ENCODE peak calls at places on chromosomes 16 and 17, in seven cellular contexts. I, R, Q, A, O, S and D are unnamed samples.

GRCh38 chr17:40456396-40456951 is 13.2 kb downstream of the IGFBP4 start:
- DNase-seq in I (no peak), S (no peak), A (no peak), R (no peak), O (no peak), Q (peak), D (no peak)

GRCh38 chr17:18981385-18981641 is 23.3 kb downstream of the FAM83G start:
- DNase-seq in A (no peak), Q (no peak), S (no peak), R (no peak), O (no peak), I (no peak), D (no peak)

GRCh38 chr17:78883533-78884131 is 19.4 kb downstream of the CEP295NL start:
- DNase-seq in R (peak), S (peak), A (peak), I (peak), O (peak), Q (peak), D (no peak)

GRCh38 chr17:62876063-62876462 is 67.9 kb upstream of the MARCHF10 start:
- DNase-seq in S (no peak), Q (peak), R (no peak), I (no peak), A (no peak), O (no peak), D (no peak)

GRCh38 chr16:8900343-8900742 is 18.2 kb downstream of the LITAFD start:
- DNase-seq in I (no peak), R (no peak), O (no peak), S (no peak), Q (no peak), A (no peak), D (no peak)

GRCh38 chr17:77322534-77323412 is 182.0 kb downstream of the SEC14L1 start:
- DNase-seq in S (no peak), O (peak), Q (peak), A (peak), R (peak), I (peak), D (peak)

GRCh38 chr17:1919206-1919605 is 89.4 kb downstream of the RPA1 start:
- DNase-seq in A (no peak), S (no peak), I (no peak), R (no peak), O (no peak), Q (no peak), D (no peak)

GRCh38 chr16:70391881-70392481 is 45.3 kb downstream of the DDX19A start:
- DNase-seq in R (peak), S (no peak), A (peak), Q (peak), O (no peak), I (no peak), D (no peak)

GRCh38 chr17:54864070-54864469 is 36.6 kb upstream of the TOM1L1 start:
- DNase-seq in I (no peak), S (no peak), O (no peak), R (no peak), A (no peak), Q (no peak), D (no peak)

GRCh38 chr17:56319531-56319930 is 166.3 kb downstream of the ANKFN1 start:
- DNase-seq in Q (peak), I (no peak), O (no peak), R (no peak), A (peak), S (no peak), D (no peak)

GRCh38 chr17:75822119-75822799 is 21.9 kb downstream of the UNC13D start:
- DNase-seq in O (peak), Q (no peak), S (no peak), R (no peak), I (no peak), A (no peak), D (no peak)

GRCh38 chr16:64920211-64920610 is 201.7 kb downstream of the CDH11 start:
- DNase-seq in R (no peak), S (no peak), O (no peak), I (no peak), Q (no peak), A (no peak), D (no peak)

GRCh38 chr16:76976756-76977155 is 214.2 kb upstream of the MON1B start:
- DNase-seq in Q (no peak), I (no peak), A (no peak), R (no peak), O (no peak), S (no peak), D (no peak)

GRCh38 chr16:66429290-66429962 is 2.3 kb downstream of the BEAN1 start:
- DNase-seq in I (peak), R (no peak), O (no peak), S (no peak), A (no peak), Q (no peak), D (no peak)
- TF ChIP-seq CTCF in I (no peak), R (no peak), O (no peak), S (peak), A (no peak), Q (no peak), D (no peak)

DNA sequence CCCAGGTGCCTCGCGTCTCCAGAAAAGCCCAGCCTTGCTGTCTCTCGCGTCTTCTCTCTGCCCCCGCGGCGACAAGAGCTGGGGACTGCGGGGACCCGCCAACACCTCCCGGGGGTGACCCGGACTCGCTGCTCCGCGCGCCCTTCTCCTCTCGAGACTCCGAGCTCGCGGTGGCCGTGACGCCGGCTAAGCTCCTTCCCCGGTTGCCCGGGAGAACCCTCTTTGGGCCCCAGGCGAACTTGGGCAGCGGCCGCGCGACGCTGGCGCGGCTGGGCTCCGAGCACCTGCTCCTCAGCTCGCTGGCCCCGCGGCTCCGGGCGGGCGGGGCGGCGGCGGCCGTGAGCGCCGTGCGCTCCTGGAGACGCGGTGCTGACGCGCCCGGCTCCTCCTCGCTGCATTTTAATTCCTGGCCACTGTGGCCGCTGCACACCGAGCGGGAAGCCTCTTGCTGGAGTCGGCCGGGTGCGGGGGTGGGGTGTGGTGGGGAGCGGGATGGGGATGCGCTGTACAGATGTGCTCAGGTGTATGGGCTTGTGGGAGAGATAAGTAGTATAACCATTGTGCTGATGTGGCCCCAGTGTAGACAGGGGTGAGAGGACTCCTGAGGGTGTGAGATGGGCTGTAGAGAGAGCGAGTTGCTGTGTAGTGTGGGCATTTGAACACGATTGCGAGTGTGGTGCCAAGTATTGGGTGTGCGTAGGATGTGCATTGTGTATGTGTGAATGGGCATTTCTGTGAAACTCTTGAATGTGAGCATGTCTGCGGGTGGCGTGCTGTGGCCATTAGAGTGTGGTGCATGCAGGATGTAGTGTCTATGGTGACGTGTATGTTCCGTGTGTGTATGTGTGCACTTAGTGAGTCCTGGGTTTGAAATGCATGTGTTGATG is at the start of gene ASIC2:
- DNase-seq in S (peak), I (no peak), R (no peak), A (no peak), Q (peak), O (peak), D (peak)
- TF ChIP-seq CTCF in S (no peak), I (no peak), R (no peak), A (no peak), Q (no peak), O (peak), D (no peak)

DNA sequence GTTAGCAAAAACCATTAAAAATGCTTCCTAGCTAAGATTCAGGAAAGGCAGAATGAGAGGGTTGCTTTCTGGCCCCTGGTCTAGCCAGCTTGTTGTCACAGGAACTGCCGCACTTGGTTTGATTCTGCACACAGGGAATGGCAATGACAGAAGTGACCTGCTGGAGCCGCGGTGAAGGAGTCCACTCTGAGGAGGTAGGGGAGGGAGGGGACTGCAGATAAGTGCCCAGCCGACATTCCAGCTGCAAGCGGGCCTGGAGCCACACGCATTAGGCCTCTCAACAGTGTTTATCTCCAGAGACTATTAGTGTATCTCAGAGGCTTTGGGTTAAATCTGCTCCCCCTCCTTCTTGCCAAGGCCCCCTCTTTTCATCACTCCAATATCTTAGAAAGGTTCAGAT is 38.6 kb downstream of the CDRT15 start:
- DNase-seq in R (peak), I (no peak), Q (no peak), S (peak), O (no peak), A (no peak), D (no peak)
- TF ChIP-seq CTCF in R (peak), I (no peak), Q (no peak), S (peak), O (no peak), A (no peak), D (no peak)

DNA sequence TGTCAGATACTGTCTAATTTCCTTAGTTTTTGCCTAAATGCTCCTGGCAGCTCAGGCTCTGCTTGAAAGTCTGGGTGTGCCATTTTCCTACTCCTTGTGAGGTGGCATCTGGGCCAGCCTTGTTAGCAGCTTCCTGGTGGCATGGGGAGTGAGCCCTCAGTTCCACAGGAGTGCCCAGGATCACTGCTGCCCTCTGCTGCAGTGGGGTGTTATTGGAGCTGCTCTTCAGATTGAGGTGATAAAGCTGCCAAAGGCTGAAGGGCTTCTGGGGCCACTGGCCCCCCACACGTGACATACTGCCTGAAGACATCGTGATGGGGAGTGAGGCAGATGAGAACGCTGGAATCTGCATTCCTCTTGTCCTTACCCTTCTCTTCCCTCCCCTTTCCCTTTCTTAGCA is 27.4 kb downstream of the CEP95 start:
- DNase-seq in Q (no peak), I (no peak), R (no peak), O (no peak), A (no peak), S (no peak), D (no peak)
- TF ChIP-seq CTCF in Q (peak), I (no peak), R (no peak), O (peak), A (peak), S (no peak), D (peak)

DNA sequence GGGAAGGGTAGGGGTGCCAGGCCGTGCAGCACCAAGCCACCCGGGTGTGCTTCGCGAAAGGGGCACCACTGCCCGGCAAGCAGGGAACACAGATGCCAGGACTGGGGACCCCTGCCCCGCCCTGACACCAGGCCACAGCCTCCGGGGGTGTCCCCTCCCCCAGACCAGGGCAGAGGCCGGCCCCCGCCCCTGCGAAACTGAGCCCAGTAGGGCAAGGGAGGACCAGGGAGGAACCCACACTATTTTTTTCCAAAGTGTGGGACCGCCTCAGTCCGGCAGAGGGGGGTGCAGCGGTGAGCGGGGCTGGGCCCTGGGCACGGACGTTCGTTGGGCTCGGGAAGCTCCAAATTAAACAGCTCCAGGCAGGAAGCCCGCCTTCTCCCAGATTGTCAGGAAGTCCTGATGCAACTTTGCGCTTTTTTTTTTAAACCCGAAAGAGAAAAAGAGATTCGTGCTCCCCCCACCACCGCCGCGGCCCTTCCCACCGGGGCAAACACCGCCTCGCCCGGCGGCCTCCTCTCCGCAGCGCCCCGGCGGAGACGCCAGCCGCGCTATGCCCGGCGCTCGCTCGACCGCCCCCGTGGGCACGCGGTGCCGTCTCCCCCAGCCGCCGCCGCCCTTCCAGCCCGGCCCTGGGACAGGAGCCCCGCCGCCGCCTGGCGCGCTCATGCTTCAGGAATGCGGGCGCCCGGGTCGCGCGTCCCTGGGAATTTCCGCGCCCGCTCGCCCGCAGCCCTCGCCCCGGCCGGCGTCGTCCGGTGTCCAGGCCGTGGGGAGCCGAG is 755 bp downstream of the PIEZO1 start:
- DNase-seq in Q (peak), A (no peak), R (peak), S (peak), O (peak), I (peak), D (peak)
- TF ChIP-seq CTCF in Q (peak), A (peak), R (peak), S (peak), O (peak), I (peak), D (peak)

GRCh38 chr17:73304971-73305786 is 6.6 kb downstream of the CDC42EP4 start:
- DNase-seq in R (peak), Q (peak), A (peak), S (no peak), I (peak), O (no peak), D (no peak)
- TF ChIP-seq CTCF in R (peak), Q (peak), A (peak), S (peak), I (no peak), O (peak), D (peak)

GRCh38 chr16:85530370-85530739 is 82.8 kb upstream of the GSE1 start:
- DNase-seq in R (no peak), Q (no peak), S (no peak), I (no peak), A (no peak), O (no peak), D (no peak)

GRCh38 chr16:85527767-85528297 is 85.3 kb upstream of the GSE1 start:
- DNase-seq in S (no peak), R (no peak), Q (no peak), A (no peak), I (no peak), O (no peak), D (no peak)

GRCh38 chr16:85528528-85529387 is 84.4 kb upstream of the GSE1 start:
- DNase-seq in S (no peak), R (no peak), O (no peak), Q (peak), A (no peak), I (no peak), D (no peak)

GRCh38 chr16:85531516-85531915 is 81.6 kb upstream of the GSE1 start:
- DNase-seq in R (no peak), I (no peak), O (no peak), A (no peak), S (no peak), Q (no peak), D (no peak)

GRCh38 chr16:85529489-85530369 is 83.4 kb upstream of the GSE1 start:
- DNase-seq in S (no peak), A (no peak), O (no peak), I (no peak), R (no peak), Q (no peak), D (no peak)
- TF ChIP-seq CTCF in S (peak), A (peak), O (no peak), I (no peak), R (peak), Q (no peak), D (no peak)

GRCh38 chr16:73232555-73233422 is 184.9 kb upstream of the ZFHX3 start:
- DNase-seq in A (peak), S (peak), Q (peak), R (peak), I (no peak), O (no peak), D (no peak)
- TF ChIP-seq CTCF in A (no peak), S (no peak), Q (no peak), R (no peak), I (no peak), O (no peak), D (no peak)

DNA sequence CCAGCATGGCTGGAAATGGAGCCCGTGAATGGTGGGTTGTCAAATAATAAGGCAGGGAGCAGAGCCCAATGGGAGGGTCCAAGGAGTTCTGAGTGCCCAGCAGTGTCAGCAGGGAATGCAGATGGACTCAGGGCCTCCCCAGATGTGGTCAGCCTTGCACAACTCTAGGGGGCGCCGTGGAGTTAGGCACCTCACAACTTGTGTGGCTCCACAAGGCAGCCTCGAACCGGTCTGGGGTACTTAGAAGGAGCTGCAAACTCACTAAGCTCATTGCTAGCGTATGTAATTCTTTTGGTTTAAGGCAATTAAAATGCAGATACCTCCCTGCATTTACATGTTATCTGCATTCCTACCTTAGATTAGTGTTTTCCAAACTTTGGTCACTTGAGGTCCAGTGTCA is 18.1 kb downstream of the IRF8 start:
- DNase-seq in O (no peak), S (no peak), A (no peak), Q (no peak), I (no peak), R (no peak), D (peak)
- TF ChIP-seq CTCF in O (peak), S (peak), A (no peak), Q (peak), I (no peak), R (no peak), D (peak)

DNA sequence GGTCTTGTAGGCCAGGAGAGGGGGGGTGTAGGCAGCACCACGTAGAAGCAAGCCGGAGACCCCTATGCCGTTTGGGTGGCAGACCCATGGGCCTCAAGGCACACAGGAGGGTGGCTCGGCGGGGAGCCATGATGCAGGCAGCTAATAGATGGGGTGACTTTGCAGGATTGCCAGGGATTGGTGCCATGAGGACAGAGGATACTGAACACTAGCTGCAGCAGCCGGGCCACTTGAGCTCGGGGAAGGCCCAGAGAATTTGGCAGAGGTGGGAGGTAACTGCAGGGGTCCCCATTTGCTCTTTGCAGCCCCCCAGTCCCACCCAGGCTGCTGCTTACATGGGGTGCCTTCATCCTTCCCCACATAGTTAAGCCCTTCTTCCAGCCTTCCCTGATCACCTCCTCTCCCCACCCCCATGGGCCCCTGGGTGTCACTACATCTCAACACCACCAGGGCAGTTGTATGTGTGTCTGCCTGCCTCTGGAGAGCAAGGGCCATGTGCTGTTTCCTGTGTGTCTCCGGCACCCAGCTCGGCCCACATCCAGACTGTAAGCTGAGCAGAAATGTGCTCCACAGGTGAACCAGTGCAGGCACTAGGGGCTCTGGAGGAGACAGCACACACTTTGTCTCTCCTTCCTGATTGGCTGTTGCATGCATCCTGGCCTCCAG is 52.1 kb downstream of the SREBF1 start:
- DNase-seq in R (no peak), I (no peak), A (no peak), O (no peak), S (no peak), Q (no peak), D (peak)
- TF ChIP-seq CTCF in R (peak), I (no peak), A (peak), O (no peak), S (peak), Q (no peak), D (peak)